ENCODE peak calls at places on chromosomes 7 and 10, in four cellular contexts. N, B, M and V are unnamed samples.

GRCh38 chr7:13822678-13823077 is 166.8 kb downstream of the ETV1 start:
- DNase-seq in N (no peak), B (no peak), M (no peak), V (no peak)

GRCh38 chr10:48659790-48660189 is 24.9 kb upstream of the WDFY4 start:
- DNase-seq in N (no peak), B (peak; percentile 48), M (no peak), V (no peak)

GRCh38 chr10:70352401-70353097 is 29.9 kb downstream of the LRRC20 start:
- DNase-seq in N (no peak), B (peak; percentile 44), M (no peak), V (no peak)

GRCh38 chr7:73852500-73852899 is 8.5 kb upstream of the TMEM270 start:
- DNase-seq in N (no peak), B (no peak), M (no peak), V (no peak)

GRCh38 chr10:58721781-58722180 is 209.1 kb downstream of the BICC1 start:
- DNase-seq in N (no peak), B (no peak), M (no peak), V (no peak)

GRCh38 chr7:18679261-18679660 is 183.7 kb downstream of the HDAC9 start:
- DNase-seq in N (no peak), B (no peak), M (no peak), V (no peak)

GRCh38 chr7:1106063-1106782 is 18.3 kb downstream of the GPER1 start:
- DNase-seq in N (no peak), B (no peak), M (no peak), V (no peak)

GRCh38 chr7:69674701-69675182 is 76.5 kb downstream of the AUTS2 start:
- DNase-seq in N (no peak), B (no peak), M (no peak), V (no peak)

GRCh38 chr7:102208826-102209225 is 77.8 kb upstream of the SH2B2 start:
- DNase-seq in N (no peak), B (no peak), M (no peak), V (no peak)

GRCh38 chr10:69344591-69345244 is 66.4 kb downstream of the HK1 start:
- DNase-seq in N (no peak), B (no peak), M (no peak), V (no peak)

GRCh38 chr7:158150234-158150633 is 437.4 kb downstream of the PTPRN2 start:
- DNase-seq in N (no peak), B (no peak), M (no peak), V (no peak)

GRCh38 chr10:8054498-8055407 is at the start of gene GATA3:
- DNase-seq in N (peak; percentile 73), B (peak; percentile 94), M (peak; percentile 86), V (no peak)

GRCh38 chr10:47187592-47187991 is 112.4 kb upstream of the GDF10 start:
- DNase-seq in N (no peak), B (no peak), M (no peak), V (no peak)

GRCh38 chr7:98870807-98871491 is 1.1 kb upstream of the TMEM130 start:
- DNase-seq in N (no peak), B (no peak), M (no peak), V (no peak)

GRCh38 chr7:115227473-115228235 is 305.8 kb downstream of the MDFIC start:
- DNase-seq in N (no peak), B (no peak), M (no peak), V (no peak)

GRCh38 chr7:104061652-104062051 is 72.2 kb upstream of the RELN start:
- DNase-seq in N (no peak), B (no peak), M (no peak), V (no peak)

GRCh38 chr10:11180228-11180627 is 162.6 kb downstream of the CELF2 start:
- DNase-seq in N (no peak), B (no peak), M (no peak), V (no peak)

GRCh38 chr7:158732483-158733219 is 28.0 kb upstream of the NCAPG2 start:
- DNase-seq in N (no peak), B (peak; percentile 49), M (no peak), V (no peak)

GRCh38 chr10:132443605-132443997 is 46.6 kb downstream of the PWWP2B start:
- DNase-seq in N (peak; percentile 60), B (peak; percentile 77), M (peak; percentile 51), V (no peak)

GRCh38 chr10:117543245-117543998 is 876 bp downstream of the EMX2 start:
- DNase-seq in N (no peak), B (peak; percentile 74), M (no peak), V (no peak)

GRCh38 chr7:22361795-22362194 is 4.8 kb upstream of the RAPGEF5 start:
- DNase-seq in N (no peak), B (no peak), M (no peak), V (no peak)

GRCh38 chr7:92523110-92523509 is 5.2 kb downstream of the PEX1 start:
- DNase-seq in N (no peak), B (no peak), M (no peak), V (no peak)

GRCh38 chr7:92528958-92529264 is 316 bp downstream of the RBM48 start:
- DNase-seq in N (no peak), B (no peak), M (no peak), V (no peak)

GRCh38 chr7:92527300-92528187 is 776 bp downstream of the PEX1 start:
- DNase-seq in N (peak; percentile 54), B (peak; percentile 78), M (peak; percentile 65), V (no peak)

DNA sequence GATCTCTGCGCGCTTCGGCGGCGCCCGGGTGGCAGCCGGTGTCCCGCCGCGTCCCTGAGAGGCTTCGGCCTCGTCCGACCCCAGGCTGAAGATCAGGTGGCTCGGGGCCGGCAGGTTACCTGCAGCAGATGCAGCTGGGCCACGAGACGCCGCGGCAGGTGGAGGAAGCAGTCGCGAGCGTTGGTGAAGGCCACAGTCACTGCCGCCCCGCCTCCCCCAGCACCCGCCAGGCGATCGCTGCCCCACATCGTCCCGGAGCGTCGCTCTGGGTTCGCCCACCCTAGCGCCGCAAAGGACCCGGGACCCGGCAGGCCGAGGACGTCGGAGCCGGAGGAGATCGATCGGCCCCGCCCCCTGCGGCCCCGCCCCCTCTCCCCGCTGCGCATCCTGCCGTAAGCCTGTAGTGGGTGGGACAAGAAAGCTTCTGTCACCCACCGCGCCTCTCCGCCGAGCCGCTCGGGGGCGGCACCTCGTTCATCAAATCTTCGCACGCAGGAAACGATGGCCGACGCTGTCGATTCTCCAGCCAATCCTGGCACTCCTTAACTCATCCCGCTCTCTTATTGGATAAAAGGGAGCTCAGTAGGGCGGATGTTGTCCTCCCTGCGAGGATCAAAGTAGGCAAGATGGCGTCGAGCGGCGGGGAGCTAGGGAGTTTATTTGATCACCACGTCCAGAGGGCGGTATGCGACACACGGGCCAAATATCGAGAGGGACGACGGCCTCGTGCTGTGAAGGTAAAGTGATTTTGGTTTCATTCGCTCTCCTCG is at the start of the genes PEX1 and RBM48:
- DNase-seq in N (peak; percentile 96), B (peak; percentile 98), M (peak; percentile 99), V (peak; percentile 96)
- TF ChIP-seq CTCF in N (no peak), B (peak; percentile 65), M (peak; percentile 64), V (peak; percentile 25)

DNA sequence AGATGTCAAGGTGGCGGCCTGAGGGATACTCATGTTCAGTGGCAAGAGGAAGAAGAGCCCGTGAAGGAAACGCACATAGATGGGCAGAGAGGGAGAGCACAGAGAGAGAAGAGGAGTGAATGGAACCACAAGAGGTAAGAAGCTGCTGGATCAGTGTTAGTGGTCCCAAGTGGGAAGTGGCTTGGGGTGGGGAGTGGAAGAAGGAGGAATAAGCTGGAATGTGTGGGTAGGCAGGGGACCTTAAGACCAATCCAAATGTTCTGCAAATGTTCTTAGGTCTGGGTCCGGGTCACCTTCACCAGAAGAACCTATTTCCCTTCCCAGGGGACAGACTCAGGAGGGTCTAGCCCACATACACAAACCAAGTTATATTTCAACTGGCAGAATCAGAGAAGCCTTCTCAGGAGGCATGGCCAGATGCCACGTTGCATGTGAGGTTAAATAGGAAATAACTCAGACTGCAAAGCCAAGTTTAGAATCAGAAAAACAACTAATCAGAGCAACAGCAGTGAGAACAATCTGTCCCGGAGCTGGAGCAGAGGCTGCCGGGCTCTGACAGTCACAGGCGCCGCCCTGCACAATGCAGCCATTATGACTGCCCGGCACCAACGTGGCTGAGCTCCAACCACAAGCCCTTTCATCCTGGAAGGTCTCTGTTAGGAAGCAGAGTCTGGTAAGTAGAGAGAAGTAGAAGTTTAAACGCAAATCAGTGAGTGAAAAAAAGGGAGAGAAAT is 78.6 kb upstream of the ARMC3 start:
- DNase-seq in N (peak; percentile 30), B (no peak), M (no peak), V (no peak)
- H3K4me3 ChIP-seq in N (no peak overlapping the region), B (no peak overlapping the region), M (no peak overlapping the region), V (no peak overlapping the region)

DNA sequence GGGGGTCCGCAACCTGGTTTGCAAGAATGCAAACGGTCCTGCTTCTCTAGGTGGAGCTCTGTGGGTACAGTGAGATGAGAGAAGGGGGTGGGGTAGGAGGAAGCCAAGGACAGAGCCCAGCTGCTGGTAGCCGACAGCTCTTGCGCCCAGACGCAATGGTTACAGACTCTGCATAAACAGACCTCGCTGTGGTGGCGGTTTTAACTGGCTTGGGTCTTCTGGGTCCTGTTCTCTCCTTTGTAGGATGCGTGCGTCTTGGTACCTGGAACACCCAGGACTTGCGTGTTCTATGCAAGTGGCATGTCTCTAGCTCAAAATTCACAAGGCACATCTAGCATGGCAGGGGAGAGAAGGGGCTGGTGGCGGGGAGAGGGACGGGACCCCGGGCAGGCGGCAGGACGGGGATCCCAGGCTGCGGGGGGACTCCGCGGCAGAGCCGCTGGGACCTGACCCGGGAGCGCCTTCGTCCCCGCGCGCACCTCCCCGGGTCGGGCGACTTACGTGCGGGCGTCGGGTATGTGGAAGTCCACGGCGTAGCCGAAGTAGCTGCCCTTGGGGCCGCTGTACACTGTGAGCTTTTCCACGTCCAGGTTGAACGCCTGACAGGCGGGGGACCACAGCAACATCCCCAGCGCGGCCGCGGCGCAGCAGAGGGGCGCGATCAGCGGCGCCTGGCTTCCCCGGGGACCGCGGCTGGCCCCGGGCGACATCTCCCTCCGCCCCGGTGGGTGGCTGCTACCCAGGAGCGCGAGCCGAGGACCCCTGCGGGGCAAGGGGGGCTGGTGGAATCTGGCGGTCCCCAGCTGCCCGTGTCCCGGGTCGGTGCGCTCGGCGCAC is 442 bp downstream of the ITGA8 start:
- DNase-seq in N (peak; percentile 16), B (peak; percentile 55), M (no peak), V (no peak)
- TF ChIP-seq CTCF in N (no peak), B (no peak), M (no peak), V (no peak)

DNA sequence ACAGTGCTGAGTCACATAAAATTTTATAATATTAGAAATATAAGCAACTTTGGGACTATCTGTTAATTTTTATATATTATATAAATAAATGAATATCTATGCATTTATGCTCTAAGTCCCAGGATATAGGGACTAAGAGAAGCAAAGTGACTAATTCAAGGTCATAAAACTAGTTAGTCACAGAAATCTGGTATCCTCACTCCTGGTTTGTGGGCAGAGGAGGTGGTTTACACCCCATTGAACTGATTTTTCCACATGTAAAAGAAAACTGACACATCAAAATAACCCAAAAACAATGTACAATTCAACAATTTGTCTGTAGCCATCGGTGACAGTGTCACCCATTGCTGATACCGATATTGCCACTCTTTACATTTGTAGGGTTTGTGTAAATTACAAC is 3.0 kb downstream of the PCLO start:
- DNase-seq in N (no peak), B (no peak), M (no peak), V (no peak)
- H3K4me3 ChIP-seq in N (no peak overlapping the region), B (no peak overlapping the region), M (no peak overlapping the region), V (no peak overlapping the region)